ENCODE peak calls at places on chromosomes 5 and 9, in four cellular contexts. F, P, Z and Y are unnamed samples.

GRCh38 chr9:111839981-111840380 is 45.2 kb upstream of the SHOC1 start:
- DNase-seq in F (no peak), P (no peak), Z (no peak), Y (no peak)

GRCh38 chr5:149049371-149049781 is 13.5 kb downstream of the SH3TC2 start:
- DNase-seq in F (no peak), P (no peak), Z (no peak), Y (no peak)

GRCh38 chr9:116070256-116070914 is 83.2 kb upstream of the PAPPA start:
- DNase-seq in F (no peak), P (no peak), Z (no peak), Y (no peak)

GRCh38 chr9:75149841-75150241 is 61.5 kb downstream of the OSTF1 start:
- DNase-seq in F (no peak), P (no peak), Z (no peak), Y (no peak)

GRCh38 chr5:33441241-33441844 is 578 bp downstream of the TARS1 start:
- DNase-seq in F (peak; percentile 43), P (peak; percentile 64), Z (no peak), Y (peak; percentile 77)

GRCh38 chr9:30913331-30913730 is 1471.1 kb upstream of the ACO1 start:
- DNase-seq in F (no peak), P (no peak), Z (no peak), Y (no peak)

GRCh38 chr5:121748690-121749089 is 103.0 kb upstream of the FTMT start:
- DNase-seq in F (no peak), P (no peak), Z (no peak), Y (no peak)

GRCh38 chr9:6305954-6306563 is 22.1 kb upstream of the TPD52L3 start:
- DNase-seq in F (no peak), P (no peak), Z (peak; percentile 42), Y (no peak)

GRCh38 chr5:96703384-96703910 is 41.3 kb downstream of the CAST start:
- DNase-seq in F (no peak), P (no peak), Z (no peak), Y (peak; percentile 83)

GRCh38 chr5:178113141-178113787 is at the start of gene N4BP3:
- DNase-seq in F (peak; percentile 83), P (no peak), Z (peak; percentile 44), Y (peak; percentile 44)

GRCh38 chr5:34045996-34046395 is 3.0 kb upstream of the C1QTNF3 start:
- DNase-seq in F (no peak), P (no peak), Z (no peak), Y (peak; percentile 43)

GRCh38 chr9:131667576-131667975 is 72.3 kb downstream of the RAPGEF1 start:
- DNase-seq in F (no peak), P (no peak), Z (no peak), Y (no peak)

GRCh38 chr5:142915840-142916424 is 145.8 kb downstream of the ARHGAP26 start:
- DNase-seq in F (peak; percentile 47), P (no peak), Z (peak; percentile 35), Y (peak; percentile 40)

GRCh38 chr9:72442212-72442607 is 77.2 kb upstream of the ZFAND5 start:
- DNase-seq in F (no peak), P (no peak), Z (no peak), Y (peak; percentile 56)

GRCh38 chr9:122134822-122135528 is 24.6 kb downstream of the NDUFA8 start:
- DNase-seq in F (no peak), P (no peak), Z (no peak), Y (no peak)

GRCh38 chr5:153158608-153159007 is 331.9 kb upstream of the GRIA1 start:
- DNase-seq in F (no peak), P (no peak), Z (no peak), Y (no peak)

GRCh38 chr5:126969548-126969947 is 60.8 kb downstream of the MARCHF3 start:
- DNase-seq in F (no peak), P (no peak), Z (no peak), Y (no peak)

GRCh38 chr9:121073038-121073437 is 1.7 kb upstream of the CNTRL start:
- DNase-seq in F (no peak), P (no peak), Z (no peak), Y (no peak)

GRCh38 chr9:599933-600461 is 241.5 kb upstream of the DMRT1 start:
- DNase-seq in F (no peak), P (no peak), Z (no peak), Y (no peak)

GRCh38 chr5:54278031-54278830 is 32.1 kb downstream of the ARL15 start:
- DNase-seq in F (no peak), P (no peak), Z (no peak), Y (no peak)